ENCODE peak calls at places on chromosomes 5 and 9, in six cellular contexts. T is pancreas; Q is hepatocyte; U is ovary; A is CD8-positive, alpha-beta memory T cell; F is OCI-LY7. C is an unnamed sample. For H3K9me3, the result is how much of the 10 kb centered on the place peaks cover.

GRCh38 chr5:10689391-10690081 is 71.5 kb downstream of the DAP start:
- DNase-seq in T (no peak), Q (no peak), U (no peak), A (no peak), F (peak), C (no peak)

GRCh38 chr9:5186416-5187169 is 1.2 kb upstream of the INSL6 start:
- DNase-seq in T (no peak), Q (peak), U (no peak), A (peak), F (peak), C (no peak)

GRCh38 chr9:71769175-71770165 is 1.2 kb upstream of the CEMIP2 start:
- DNase-seq in T (peak), Q (peak), U (peak), A (peak), F (peak), C (peak)

GRCh38 chr9:121998513-121999049 is 94.5 kb downstream of the TTLL11 start:
- DNase-seq in T (no peak), Q (no peak), U (no peak), A (no peak), F (no peak), C (no peak)

GRCh38 chr9:69806642-69807041 is 14.0 kb upstream of the CFAP95 start:
- DNase-seq in T (no peak), Q (no peak), U (no peak), A (no peak), F (no peak), C (no peak)

GRCh38 chr9:130199605-130200004 is 27.4 kb downstream of the NCS1 start:
- DNase-seq in T (no peak), Q (no peak), U (no peak), A (no peak), F (no peak), C (peak)

GRCh38 chr5:98957307-98957706 is 28.5 kb upstream of the CHD1 start:
- DNase-seq in T (no peak), Q (no peak), U (no peak), A (no peak), F (no peak), C (no peak)

GRCh38 chr5:96714951-96715451 is 52.8 kb downstream of the CAST start:
- DNase-seq in T (no peak), Q (peak), U (no peak), A (peak), F (peak), C (no peak)

GRCh38 chr5:54718647-54719046 is 201.1 kb downstream of the SNX18 start:
- DNase-seq in T (no peak), Q (no peak), U (no peak), A (no peak), F (no peak), C (peak)

GRCh38 chr5:54927097-54927746 is 58.2 kb downstream of the ESM1 start:
- DNase-seq in T (no peak), Q (no peak), U (no peak), A (no peak), F (no peak), C (no peak)

GRCh38 chr5:62042007-62042406 is 264.0 kb upstream of the KIF2A start:
- DNase-seq in T (no peak), Q (no peak), U (no peak), A (no peak), F (no peak), C (no peak)

GRCh38 chr5:135009736-135010501 is 24.1 kb downstream of the PITX1 start:
- DNase-seq in T (no peak), Q (no peak), U (no peak), A (no peak), F (no peak), C (no peak)

GRCh38 chr5:142597546-142598337 is 88.1 kb downstream of the FGF1 start:
- DNase-seq in T (no peak), Q (no peak), U (no peak), A (no peak), F (no peak), C (peak)

GRCh38 chr5:32687167-32687831 is 23.8 kb upstream of the NPR3 start:
- DNase-seq in T (no peak), Q (no peak), U (no peak), A (no peak), F (no peak), C (no peak)

GRCh38 chr5:2383678-2384025 is 367.8 kb downstream of the IRX2 start:
- DNase-seq in T (peak), Q (no peak), U (no peak), A (no peak), F (no peak), C (no peak)

GRCh38 chr9:136306691-136307208 is 2.9 kb upstream of the CCDC187 start:
- DNase-seq in T (peak), Q (no peak), U (no peak), A (no peak), F (no peak), C (peak)

GRCh38 chr5:997001-997474 is 11.6 kb upstream of the NKD2 start:
- DNase-seq in T (no peak), Q (peak), U (peak), A (no peak), F (no peak), C (no peak)

GRCh38 chr9:69085523-69086283 is 50.2 kb downstream of the FXN start:
- DNase-seq in T (no peak), Q (peak), U (no peak), A (no peak), F (no peak), C (no peak)

GRCh38 chr5:149400304-149400703 is 21.2 kb upstream of the IL17B start:
- DNase-seq in T (no peak), Q (no peak), U (peak), A (no peak), F (no peak), C (no peak)

GRCh38 chr9:101414839-101415238 is 16.2 kb downstream of the ZNF189 start:
- DNase-seq in T (no peak), Q (no peak), U (no peak), A (no peak), F (no peak), C (no peak)

GRCh38 chr9:101417389-101417788 is 18.2 kb downstream of the ALDOB start:
- DNase-seq in T (no peak), Q (no peak), U (no peak), A (no peak), F (no peak), C (no peak)

GRCh38 chr9:101417977-101418376 is 17.6 kb downstream of the ALDOB start:
- DNase-seq in T (no peak), Q (no peak), U (no peak), A (no peak), F (no peak), C (no peak)

GRCh38 chr9:101418518-101419111 is 17.0 kb downstream of the ALDOB start:
- DNase-seq in T (no peak), Q (no peak), U (no peak), A (no peak), F (no peak), C (no peak)

GRCh38 chr9:101415578-101415977 is 16.9 kb downstream of the ZNF189 start:
- DNase-seq in T (no peak), Q (no peak), U (no peak), A (no peak), F (no peak), C (no peak)
- H3K9me3 ChIP-seq in T (under half), Q (under half), U (under half), A (under half), F (under half), C (under half)

DNA sequence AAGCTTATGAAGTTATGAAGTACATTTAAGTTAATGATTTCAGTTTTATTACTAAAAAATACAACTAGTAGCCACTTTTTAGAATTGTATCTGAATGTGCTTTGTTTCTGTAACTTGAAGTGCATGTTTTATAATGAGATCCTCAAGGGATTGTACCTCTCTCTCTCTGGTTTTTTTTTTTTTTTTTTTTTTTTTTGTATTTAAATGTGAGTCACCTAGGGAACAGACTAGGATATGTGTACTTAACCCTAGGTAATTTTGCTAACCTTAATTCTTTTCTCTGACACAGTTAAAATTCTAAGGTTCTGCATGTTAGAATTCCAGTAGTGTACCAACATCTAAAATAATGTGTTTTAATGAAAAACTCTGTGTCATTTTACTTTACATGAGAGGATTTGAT is 59.5 kb downstream of the CDC42SE2 start:
- DNase-seq in T (no peak), Q (no peak), U (no peak), A (no peak), F (no peak), C (no peak)
- H3K9me3 ChIP-seq in T (under half), Q (under half), U (under half), A (under half), F (under half), C (under half)

DNA sequence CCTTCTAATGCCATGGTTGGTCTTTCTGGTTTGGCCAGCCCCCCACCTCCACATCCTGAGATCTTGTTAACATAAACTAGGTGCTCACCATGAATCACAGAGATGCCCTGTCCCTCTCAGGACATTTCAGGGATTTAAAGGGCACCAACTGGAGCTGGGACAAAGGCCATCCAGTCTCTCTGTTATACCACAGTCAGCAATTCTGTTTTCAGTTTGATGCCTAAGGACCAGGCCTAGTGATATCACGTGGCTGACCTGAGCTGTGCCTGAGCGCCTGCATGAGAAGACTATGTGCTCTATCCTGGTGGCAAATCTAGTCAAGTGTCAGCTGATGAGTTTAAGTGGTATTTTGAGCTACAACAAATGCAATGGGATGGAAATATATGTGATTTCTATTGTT is 26.1 kb downstream of the SPIN1 start:
- DNase-seq in T (no peak), Q (no peak), U (no peak), A (no peak), F (no peak), C (no peak)
- H3K9me3 ChIP-seq in T (under half), Q (under half), U (under half), A (under half), F (under half), C (under half)

DNA sequence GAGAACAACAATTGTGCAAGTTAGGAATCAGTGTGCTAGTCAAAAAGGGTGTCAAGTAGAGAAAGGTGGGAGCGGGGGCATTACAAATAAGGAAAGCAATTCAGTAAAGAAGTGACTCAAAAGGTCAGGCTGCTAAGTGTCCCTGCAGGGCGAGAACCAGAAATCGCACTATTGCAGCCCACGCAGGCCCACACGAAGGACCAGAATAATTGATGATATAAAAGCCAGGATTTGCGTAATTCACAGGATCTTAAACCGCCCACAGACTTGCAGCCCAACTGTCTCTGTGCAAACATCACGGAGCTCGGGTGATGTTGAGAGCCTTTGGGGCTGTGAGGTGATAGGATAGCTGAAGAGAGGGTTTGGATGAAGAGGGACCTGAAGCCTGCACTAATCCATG is 349.0 kb downstream of the BRINP1 start:
- DNase-seq in T (no peak), Q (no peak), U (no peak), A (no peak), F (no peak), C (no peak)
- H3K9me3 ChIP-seq in T (under half), Q (under half), U (under half), A (under half), F (under half), C (under half)

DNA sequence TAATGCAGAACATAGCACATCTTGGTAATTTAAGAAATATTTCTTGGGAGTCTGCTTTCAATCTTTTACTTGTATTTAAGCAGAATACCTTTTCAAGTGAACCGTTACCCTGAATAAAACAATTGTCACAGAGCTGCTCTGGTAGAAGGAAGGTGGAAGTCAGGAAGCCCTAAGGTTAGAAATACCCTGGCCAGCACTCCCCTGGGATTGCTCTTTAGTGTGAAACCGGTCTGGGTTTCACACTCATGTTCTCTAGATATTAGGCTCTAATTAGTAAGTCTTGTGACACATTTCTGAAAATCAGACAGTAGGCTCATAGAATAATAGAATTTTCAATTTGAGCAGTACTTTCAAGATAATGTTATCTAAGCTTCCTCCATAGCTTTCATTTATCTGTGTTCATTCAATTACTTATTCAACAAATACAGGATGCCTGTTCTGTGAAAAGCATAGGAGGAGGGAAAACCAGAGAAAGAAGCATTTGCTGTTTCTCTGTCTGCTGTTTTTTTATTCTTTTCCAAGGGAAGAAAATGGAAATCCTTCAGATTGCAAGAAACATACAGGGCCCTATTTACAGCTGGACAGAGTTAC is 825.5 kb downstream of the TLR4 start:
- DNase-seq in T (no peak), Q (no peak), U (no peak), A (no peak), F (no peak), C (no peak)
- H3K9me3 ChIP-seq in T (under half), Q (under half), U (under half), A (under half), F (under half), C (under half)

GRCh38 chr5:150945947-150946346 is 41.2 kb upstream of the ZNF300 start:
- DNase-seq in T (no peak), Q (no peak), U (peak), A (no peak), F (no peak), C (no peak)

GRCh38 chr5:150945501-150945900 is 40.7 kb upstream of the ZNF300 start:
- DNase-seq in T (no peak), Q (no peak), U (no peak), A (no peak), F (no peak), C (no peak)

GRCh38 chr5:150946351-150946905 is 41.6 kb upstream of the ZNF300 start:
- DNase-seq in T (peak), Q (no peak), U (peak), A (no peak), F (no peak), C (peak)

GRCh38 chr5:150948539-150948938 is 43.8 kb upstream of the ZNF300 start:
- DNase-seq in T (no peak), Q (no peak), U (no peak), A (no peak), F (no peak), C (no peak)
- H3K9me3 ChIP-seq in T (under half), Q (under half), U (under half), A (under half), F (under half), C (under half)

GRCh38 chr5:4572713-4573112 is 567.4 kb upstream of the ADAMTS16 start:
- DNase-seq in T (no peak), Q (no peak), U (no peak), A (no peak), F (no peak), C (no peak)
- H3K9me3 ChIP-seq in T (under half), Q (under half), U (under half), A (under half), F (under half), C (under half)

GRCh38 chr5:179112469-179113142 is 52.4 kb downstream of the ZNF354C start:
- DNase-seq in T (no peak), Q (no peak), U (no peak), A (no peak), F (no peak), C (no peak)
- H3K9me3 ChIP-seq in T (under half), Q (under half), U (under half), A (under half), F (under half), C (under half)

GRCh38 chr9:137357166-137357565 is 55.1 kb upstream of the NRARP start:
- DNase-seq in T (no peak), Q (no peak), U (no peak), A (no peak), F (no peak), C (no peak)

GRCh38 chr9:137353223-137354152 is 51.4 kb upstream of the NRARP start:
- DNase-seq in T (peak), Q (no peak), U (no peak), A (no peak), F (no peak), C (peak)

GRCh38 chr9:137354153-137354844 is 52.2 kb upstream of the NRARP start:
- DNase-seq in T (no peak), Q (no peak), U (no peak), A (no peak), F (no peak), C (peak)

GRCh38 chr9:137354845-137355420 is 52.9 kb upstream of the NRARP start:
- DNase-seq in T (peak), Q (no peak), U (no peak), A (no peak), F (no peak), C (no peak)

GRCh38 chr9:137355445-137356365 is 53.6 kb upstream of the NRARP start:
- DNase-seq in T (peak), Q (no peak), U (no peak), A (no peak), F (no peak), C (no peak)
- H3K9me3 ChIP-seq in T (under half), Q (under half), U (under half), A (under half), F (under half), C (under half)

DNA sequence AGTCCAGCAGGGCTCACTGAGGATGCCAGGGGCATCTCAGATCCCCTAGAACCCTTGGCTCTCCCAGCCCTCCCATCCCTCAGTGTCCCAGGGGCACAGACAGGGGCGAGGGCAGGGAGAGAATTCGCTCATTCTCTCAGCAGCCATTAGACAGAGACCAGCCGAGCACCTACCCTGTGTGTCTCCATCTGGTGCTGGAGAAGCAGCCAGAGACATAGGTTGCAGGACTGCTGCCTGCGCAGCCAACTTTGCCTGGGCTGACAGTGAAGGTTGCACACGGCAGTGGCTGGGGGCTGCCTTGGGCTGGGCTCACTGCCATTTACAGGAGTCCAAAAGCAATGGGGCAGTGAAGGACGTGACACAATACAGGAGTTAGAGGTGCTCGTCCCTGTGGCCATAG is 60.9 kb downstream of the OLFM1 start:
- DNase-seq in T (no peak), Q (no peak), U (no peak), A (no peak), F (no peak), C (no peak)
- H3K9me3 ChIP-seq in T (under half), Q (under half), U (under half), A (under half), F (under half), C (under half)

C was measured in right cardiac atrium.